ENCODE peak calls at places on chromosomes 7 and 10, in nine cellular contexts. E, O, P, I, K, F, A, X and Q are unnamed samples.

GRCh38 chr7:77258014-77258413 is 58.4 kb upstream of the FGL2 start:
- DNase-seq in E (peak), O (no peak), P (no peak), I (no peak), K (no peak), F (no peak), A (peak), X (peak), Q (no peak)

GRCh38 chr10:61733358-61733940 is 70.7 kb downstream of the CABCOCO1 start:
- DNase-seq in E (peak), O (peak), P (no peak), I (no peak), K (peak), F (no peak), A (no peak), X (peak), Q (no peak)

GRCh38 chr7:128940494-128941322 is 3.0 kb downstream of the IRF5 start:
- DNase-seq in E (no peak), O (no peak), P (peak), I (peak), K (no peak), F (no peak), A (no peak), X (no peak), Q (peak)

GRCh38 chr7:34357068-34357467 is 300.9 kb upstream of the NPSR1 start:
- DNase-seq in E (no peak), O (no peak), P (no peak), I (no peak), K (no peak), F (no peak), A (no peak), X (no peak), Q (no peak)

GRCh38 chr7:98186452-98187137 is 24.6 kb upstream of the BHLHA15 start:
- DNase-seq in E (peak), O (no peak), P (no peak), I (no peak), K (no peak), F (no peak), A (no peak), X (peak), Q (no peak)

GRCh38 chr7:68321076-68321639 is 1277.1 kb upstream of the AUTS2 start:
- DNase-seq in E (no peak), O (no peak), P (no peak), I (peak), K (no peak), F (peak), A (no peak), X (peak), Q (peak)

GRCh38 chr7:23168111-23168885 is 13.6 kb upstream of the NUP42 start:
- DNase-seq in E (no peak), O (no peak), P (no peak), I (no peak), K (no peak), F (no peak), A (no peak), X (no peak), Q (no peak)

GRCh38 chr10:70722820-70723424 is 50.6 kb downstream of the ADAMTS14 start:
- DNase-seq in E (no peak), O (peak), P (no peak), I (no peak), K (no peak), F (no peak), A (peak), X (peak), Q (no peak)

GRCh38 chr10:60099998-60100747 is 193.8 kb upstream of the CCDC6 start:
- DNase-seq in E (peak), O (no peak), P (no peak), I (no peak), K (peak), F (no peak), A (peak), X (peak), Q (no peak)

GRCh38 chr10:2985729-2986232 is 81.6 kb upstream of the PFKP start:
- DNase-seq in E (no peak), O (peak), P (peak), I (no peak), K (no peak), F (peak), A (no peak), X (peak), Q (peak)

GRCh38 chr10:83612746-83613145 is 526.6 kb upstream of the GHITM start:
- DNase-seq in E (no peak), O (no peak), P (no peak), I (no peak), K (no peak), F (no peak), A (no peak), X (no peak), Q (no peak)

GRCh38 chr10:86163522-86164215 is 202.9 kb downstream of the GRID1 start:
- DNase-seq in E (no peak), O (no peak), P (peak), I (no peak), K (no peak), F (no peak), A (no peak), X (no peak), Q (no peak)

GRCh38 chr10:5509691-5510090 is 10.3 kb upstream of the CALML5 start:
- DNase-seq in E (no peak), O (no peak), P (no peak), I (no peak), K (no peak), F (no peak), A (no peak), X (no peak), Q (no peak)

GRCh38 chr10:118045842-118046490 is 775 bp downstream of the RAB11FIP2 start:
- DNase-seq in E (no peak), O (peak), P (peak), I (peak), K (no peak), F (no peak), A (no peak), X (peak), Q (peak)

GRCh38 chr10:58178811-58179210 is 88.9 kb downstream of the IPMK start:
- DNase-seq in E (peak), O (no peak), P (no peak), I (no peak), K (no peak), F (no peak), A (no peak), X (peak), Q (no peak)

GRCh38 chr10:72319416-72320254 is 35.1 kb downstream of the DNAJB12 start:
- DNase-seq in E (peak), O (no peak), P (peak), I (peak), K (peak), F (peak), A (peak), X (peak), Q (peak)
- TF ChIP-seq CTCF in E (no peak), O (no peak), P (no peak), I (no peak), K (no peak), F (no peak), A (no peak), X (no peak), Q (no peak)

DNA sequence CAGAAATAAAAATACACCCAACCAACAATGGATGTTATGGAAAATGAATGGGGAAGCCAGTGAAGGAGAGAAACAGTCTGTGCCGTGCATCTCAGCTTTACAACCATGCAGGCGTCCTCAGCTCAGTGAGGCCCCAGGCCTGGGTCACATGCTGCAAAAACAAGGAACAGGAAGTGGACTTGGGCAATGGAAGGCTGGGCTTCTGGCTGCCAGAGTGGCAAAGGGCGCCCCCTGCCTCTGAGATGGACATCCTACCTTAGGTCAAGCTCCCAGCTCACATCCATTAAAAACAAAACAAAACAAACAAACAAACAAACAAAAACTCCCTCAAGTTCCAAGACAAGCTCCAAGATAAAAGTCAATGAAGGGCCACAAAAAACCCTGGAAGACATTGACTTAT is 54.7 kb upstream of the AFAP1L2 start:
- DNase-seq in E (no peak), O (no peak), P (no peak), I (peak), K (peak), F (peak), A (no peak), X (peak), Q (peak)
- TF ChIP-seq CTCF in E (peak), O (peak), P (no peak), I (peak), K (peak), F (no peak), A (peak), X (peak), Q (no peak)

GRCh38 chr7:149467321-149467859 is 6.5 kb upstream of the ZNF777 start:
- DNase-seq in E (no peak), O (no peak), P (no peak), I (no peak), K (no peak), F (no peak), A (no peak), X (no peak), Q (no peak)

GRCh38 chr7:149471289-149471953 is 10.6 kb upstream of the ZNF777 start:
- DNase-seq in E (no peak), O (no peak), P (no peak), I (no peak), K (no peak), F (no peak), A (no peak), X (no peak), Q (no peak)

GRCh38 chr7:149469806-149470205 is 8.9 kb upstream of the ZNF777 start:
- DNase-seq in E (no peak), O (no peak), P (no peak), I (no peak), K (no peak), F (no peak), A (no peak), X (no peak), Q (no peak)

GRCh38 chr7:149466364-149466763 is 5.5 kb upstream of the ZNF777 start:
- DNase-seq in E (no peak), O (no peak), P (no peak), I (no peak), K (no peak), F (no peak), A (no peak), X (no peak), Q (no peak)

GRCh38 chr7:149468208-149468607 is 7.3 kb upstream of the ZNF777 start:
- DNase-seq in E (no peak), O (no peak), P (no peak), I (no peak), K (no peak), F (no peak), A (peak), X (peak), Q (no peak)
- TF ChIP-seq CTCF in E (no peak), O (no peak), P (no peak), I (no peak), K (no peak), F (no peak), A (no peak), X (no peak), Q (no peak)

DNA sequence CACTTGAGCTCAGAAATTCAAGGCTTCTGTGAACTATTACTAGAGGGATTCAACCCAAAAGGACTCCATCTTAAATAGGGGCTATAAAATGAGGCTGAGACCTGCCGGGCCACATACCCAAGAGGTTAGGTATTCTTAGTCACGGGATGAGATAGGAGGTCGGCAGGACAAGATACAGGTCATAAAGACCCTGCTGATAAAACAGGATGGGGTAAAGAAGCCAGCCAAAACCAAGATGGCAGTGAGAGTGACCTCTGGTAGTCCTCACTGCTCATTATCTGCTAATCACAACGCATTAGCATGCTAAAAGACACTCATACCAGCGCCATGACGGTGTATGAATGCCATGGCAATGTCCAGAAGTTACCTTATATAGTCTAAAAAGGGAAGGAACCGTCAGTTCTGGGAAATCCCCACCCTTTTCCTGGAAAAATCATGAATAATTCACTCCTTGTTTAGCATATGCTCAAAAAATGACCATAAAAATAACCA is 101.2 kb upstream of the TRIM24 start:
- DNase-seq in E (no peak), O (no peak), P (no peak), I (no peak), K (no peak), F (no peak), A (no peak), X (no peak), Q (no peak)
- TF ChIP-seq CTCF in E (no peak), O (no peak), P (no peak), I (no peak), K (no peak), F (no peak), A (no peak), X (no peak), Q (no peak)

DNA sequence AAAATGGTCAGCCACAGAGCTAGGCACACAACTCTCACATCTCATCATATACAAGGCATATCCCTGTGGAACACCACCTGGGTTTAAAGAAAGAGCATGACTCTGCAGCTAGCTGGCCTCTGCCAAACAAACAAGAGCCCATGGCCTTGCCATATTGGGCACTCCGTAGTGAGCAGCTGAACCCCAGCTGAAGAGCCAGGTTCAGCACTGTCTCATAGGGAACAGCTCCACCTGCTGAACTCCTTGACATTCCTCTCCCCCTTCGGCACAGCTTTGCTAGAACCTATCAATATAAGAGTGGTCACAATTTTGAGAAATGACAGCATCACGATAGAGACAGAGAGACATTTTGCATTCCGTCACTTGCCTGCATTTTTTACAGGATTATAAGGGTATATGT is 20.0 kb downstream of the SORCS1 start:
- DNase-seq in E (no peak), O (no peak), P (no peak), I (no peak), K (peak), F (no peak), A (no peak), X (no peak), Q (no peak)
- TF ChIP-seq CTCF in E (no peak), O (no peak), P (no peak), I (no peak), K (peak), F (no peak), A (no peak), X (no peak), Q (no peak)

GRCh38 chr10:122379041-122379440 is 4.5 kb downstream of the PLEKHA1 start:
- DNase-seq in E (no peak), O (no peak), P (no peak), I (no peak), K (no peak), F (no peak), A (no peak), X (no peak), Q (no peak)

GRCh38 chr10:122380703-122381102 is 6.2 kb downstream of the PLEKHA1 start:
- DNase-seq in E (no peak), O (no peak), P (no peak), I (no peak), K (no peak), F (no peak), A (no peak), X (no peak), Q (no peak)

GRCh38 chr10:122386514-122386913 is 12.0 kb downstream of the PLEKHA1 start:
- DNase-seq in E (no peak), O (no peak), P (no peak), I (no peak), K (no peak), F (no peak), A (no peak), X (no peak), Q (no peak)

GRCh38 chr10:122379537-122379936 is 5.0 kb downstream of the PLEKHA1 start:
- DNase-seq in E (no peak), O (no peak), P (no peak), I (no peak), K (no peak), F (no peak), A (no peak), X (no peak), Q (no peak)

GRCh38 chr10:122381680-122382079 is 7.2 kb downstream of the PLEKHA1 start:
- DNase-seq in E (no peak), O (no peak), P (no peak), I (no peak), K (no peak), F (no peak), A (no peak), X (no peak), Q (no peak)
- TF ChIP-seq CTCF in E (no peak), O (no peak), P (no peak), I (no peak), K (no peak), F (no peak), A (no peak), X (no peak), Q (no peak)

DNA sequence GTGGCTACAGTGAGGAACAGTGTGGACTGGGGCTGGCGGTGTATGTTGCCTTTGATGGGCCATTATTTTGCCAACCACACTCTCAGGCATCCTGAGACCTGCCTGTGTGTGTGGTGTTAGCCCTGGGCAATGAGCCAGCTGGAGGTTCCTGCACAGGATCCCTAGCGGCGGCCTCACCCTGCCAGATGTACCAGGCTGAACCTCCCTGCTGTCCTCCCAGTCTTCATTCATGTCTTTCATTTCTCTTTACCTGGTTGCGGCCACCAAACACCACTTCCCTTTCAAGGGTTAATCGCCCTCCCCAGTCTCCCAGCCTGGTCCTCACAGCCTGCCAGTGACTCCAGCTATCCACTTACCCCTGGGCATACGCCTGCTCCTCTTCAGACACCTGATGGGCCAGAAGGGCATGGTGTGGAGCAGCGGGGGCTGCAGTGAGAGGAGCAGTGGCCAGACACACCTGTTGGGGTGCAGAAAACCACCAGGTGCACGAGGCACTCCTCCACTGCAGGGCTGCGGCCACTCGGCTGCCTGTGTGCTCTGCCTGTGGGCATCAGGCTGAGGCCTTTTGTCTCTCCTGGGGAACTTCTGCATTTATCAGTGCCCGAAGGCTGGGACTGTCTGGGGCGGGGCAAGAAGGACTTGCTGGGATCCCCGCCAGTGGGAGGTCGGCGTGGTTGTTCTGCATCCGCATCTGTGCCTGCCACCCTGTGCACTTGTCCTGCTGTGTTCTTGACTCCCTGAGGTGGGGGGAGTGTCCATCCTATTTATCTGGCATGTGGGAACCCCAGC is 111.6 kb downstream of the ARHGAP22 start:
- DNase-seq in E (no peak), O (no peak), P (peak), I (peak), K (no peak), F (no peak), A (no peak), X (peak), Q (no peak)
- TF ChIP-seq CTCF in E (no peak), O (no peak), P (no peak), I (no peak), K (no peak), F (no peak), A (no peak), X (no peak), Q (no peak)

DNA sequence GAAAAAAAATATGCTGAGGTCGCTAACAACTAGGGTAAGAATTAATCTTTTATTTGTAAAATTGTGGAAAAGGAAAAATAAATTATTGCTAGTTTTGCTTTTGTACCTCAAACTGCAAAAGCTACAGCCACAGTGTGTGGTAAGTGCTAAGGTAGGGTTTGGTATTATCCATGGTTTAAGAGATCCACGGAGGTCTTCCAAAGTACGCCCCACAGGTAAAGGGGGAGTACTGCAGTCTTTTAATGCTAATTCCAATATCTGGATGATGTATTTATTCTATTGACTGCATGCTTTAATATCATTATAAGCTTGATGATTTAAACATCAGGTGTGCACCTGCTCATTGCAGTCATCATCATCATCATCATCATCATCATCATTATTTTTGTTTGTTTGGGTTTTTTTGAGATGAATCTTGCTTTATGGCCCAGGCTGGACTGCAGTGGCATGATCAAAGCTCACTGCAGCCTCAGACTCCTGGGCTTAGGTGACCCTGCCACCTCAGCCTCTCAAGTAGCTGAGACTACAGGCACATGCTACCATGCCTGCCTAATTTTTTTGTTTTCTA is 38.4 kb upstream of the BMS1 start:
- DNase-seq in E (no peak), O (no peak), P (no peak), I (no peak), K (no peak), F (no peak), A (no peak), X (no peak), Q (no peak)
- TF ChIP-seq CTCF in E (no peak), O (peak), P (no peak), I (no peak), K (peak), F (no peak), A (no peak), X (no peak), Q (no peak)

DNA sequence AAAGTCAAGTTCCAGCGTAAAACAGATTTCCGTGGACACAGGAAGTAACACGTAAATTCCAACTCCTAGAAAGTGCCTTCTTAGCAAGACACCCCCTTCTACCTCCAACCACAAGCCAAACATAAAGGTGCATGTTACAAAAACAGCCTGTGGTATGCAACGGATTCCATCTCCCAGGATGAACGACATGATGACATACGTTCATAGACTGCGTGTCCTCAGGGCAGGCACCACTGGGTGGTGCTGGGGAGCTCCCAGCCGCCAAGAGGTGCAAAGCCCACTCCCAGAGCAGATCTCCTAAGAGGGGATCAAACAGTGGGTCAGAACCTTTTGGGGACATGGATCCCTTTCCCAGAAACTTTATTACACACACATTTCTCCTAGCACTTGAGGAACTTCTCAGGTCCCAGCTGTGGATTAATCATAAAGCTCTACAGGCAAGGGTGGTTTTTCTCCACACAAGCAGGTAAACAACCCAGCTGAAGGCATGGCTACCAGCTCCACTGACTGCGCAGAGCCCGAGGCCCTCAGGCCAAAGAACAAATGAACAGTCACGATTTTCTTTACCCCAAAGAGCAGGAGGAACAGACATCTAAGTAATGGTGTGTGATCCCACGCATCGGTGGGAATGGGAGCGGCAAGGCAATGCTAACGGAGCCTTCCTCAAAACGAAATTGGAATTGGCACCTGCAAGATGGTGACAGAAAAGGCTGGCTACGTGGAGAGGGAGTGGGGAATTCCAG is 13.8 kb downstream of the PSAP start:
- DNase-seq in E (no peak), O (no peak), P (no peak), I (peak), K (no peak), F (no peak), A (no peak), X (no peak), Q (no peak)
- TF ChIP-seq CTCF in E (peak), O (peak), P (no peak), I (peak), K (peak), F (no peak), A (peak), X (peak), Q (no peak)